ENCODE peak calls at places on chromosomes 1 and 21, in six cellular contexts. U is neuronal stem cell, Y is trophoblast cell, L is H9, J is H1, O is mesenchymal stem cell. W is an unnamed sample.

GRCh38 chr1:145918992-145919939 is 749 bp upstream of the PEX11B start:
- DNase-seq in J (peak), Y (peak), O (peak), L (peak), U (peak), W (peak)

GRCh38 chr21:27693376-27693775 is 726.5 kb upstream of the ADAMTS5 start:
- DNase-seq in U (no peak), J (no peak), O (peak), L (no peak), Y (no peak), W (peak)

GRCh38 chr21:15415541-15416261 is 314.1 kb upstream of the USP25 start:
- DNase-seq in Y (no peak), J (no peak), L (no peak), O (no peak), U (no peak), W (no peak)

GRCh38 chr1:8395433-8395866 is 77.5 kb downstream of the SLC45A1 start:
- DNase-seq in J (no peak), Y (no peak), L (no peak), O (peak), U (no peak), W (no peak)

GRCh38 chr1:154459044-154459443 is 43.0 kb upstream of the TDRD10 start:
- DNase-seq in O (no peak), L (no peak), J (no peak), Y (no peak), U (no peak), W (no peak)

GRCh38 chr1:27122652-27123051 is 32.3 kb downstream of the SLC9A1 start:
- DNase-seq in O (peak), U (no peak), Y (no peak), L (no peak), J (no peak), W (peak)

GRCh38 chr1:231674575-231674974 is 48.0 kb downstream of the DISC1 start:
- DNase-seq in U (no peak), O (no peak), L (no peak), Y (no peak), J (no peak), W (no peak)

GRCh38 chr1:113178522-113178921 is 105.5 kb downstream of the LRIG2 start:
- DNase-seq in J (no peak), O (peak), L (no peak), U (no peak), Y (no peak), W (no peak)

GRCh38 chr21:40507978-40508377 is 339.0 kb downstream of the DSCAM start:
- DNase-seq in O (no peak), U (no peak), J (no peak), Y (no peak), L (no peak), W (peak)

GRCh38 chr1:115065021-115065420 is 24.3 kb downstream of the TSPAN2 start:
- DNase-seq in L (no peak), J (no peak), Y (no peak), O (no peak), U (no peak), W (no peak)

GRCh38 chr1:60596791-60597748 is 485.3 kb upstream of the NFIA start:
- DNase-seq in J (no peak), L (no peak), U (no peak), O (no peak), Y (no peak), W (no peak)

GRCh38 chr1:36673207-36673606 is 190.5 kb upstream of the CSF3R start:
- DNase-seq in L (no peak), U (peak), J (no peak), Y (no peak), O (no peak), W (no peak)

GRCh38 chr1:235054961-235055360 is 73.7 kb downstream of the TOMM20 start:
- DNase-seq in J (no peak), Y (peak), U (no peak), O (no peak), L (no peak), W (no peak)

GRCh38 chr1:8989821-8990220 is 36.4 kb downstream of the SLC2A7 start:
- DNase-seq in L (no peak), Y (peak), J (no peak), U (no peak), O (peak), W (no peak)

GRCh38 chr1:108881369-108881768 is 4.6 kb downstream of the GPSM2 start:
- DNase-seq in O (peak), Y (no peak), U (no peak), L (no peak), J (no peak), W (peak)

GRCh38 chr1:43172532-43172972 is 422 bp downstream of the CFAP57 start:
- DNase-seq in O (peak), J (no peak), Y (peak), L (peak), U (peak), W (peak)

GRCh38 chr1:44284184-44284583 is 70.9 kb downstream of the ERI3 start:
- DNase-seq in O (no peak), Y (no peak), J (no peak), L (no peak), U (no peak), W (no peak)

GRCh38 chr1:44511363-44511762 is 106.3 kb downstream of the RNF220 start:
- DNase-seq in L (no peak), U (no peak), O (no peak), J (no peak), Y (no peak), W (no peak)

GRCh38 chr1:161039546-161039945 is 782 bp upstream of the TSTD1 start:
- DNase-seq in U (no peak), J (no peak), Y (no peak), O (no peak), L (no peak), W (no peak)

GRCh38 chr1:10286244-10286643 is 75.9 kb downstream of the KIF1B start:
- DNase-seq in O (peak), Y (no peak), L (no peak), U (no peak), J (no peak), W (peak)

GRCh38 chr21:17660862-17661261 is 48.2 kb upstream of the BTG3 start:
- DNase-seq in Y (no peak), L (no peak), U (no peak), O (no peak), J (no peak), W (no peak)

GRCh38 chr1:85465099-85465790 is at the start of gene DDAH1:
- DNase-seq in O (peak), J (peak), U (no peak), Y (peak), L (peak), W (peak)

GRCh38 chr1:239428311-239428710 is 41.9 kb downstream of the CHRM3 start:
- DNase-seq in L (no peak), O (no peak), U (no peak), Y (no peak), J (no peak), W (no peak)

GRCh38 chr21:33070921-33071877 is 1.3 kb downstream of the OLIG1 start:
- DNase-seq in Y (no peak), L (peak), O (peak), U (no peak), J (peak), W (no peak)

GRCh38 chr1:40438391-40439015 is 11.8 kb upstream of the ZFP69B start:
- DNase-seq in O (peak), L (no peak), U (no peak), J (no peak), Y (peak), W (peak)

GRCh38 chr1:240055978-240056772 is 35.5 kb upstream of the FMN2 start:
- DNase-seq in Y (no peak), J (no peak), L (no peak), U (no peak), O (no peak), W (no peak)

GRCh38 chr1:244326757-244327156 is 125.0 kb downstream of the ADSS2 start:
- DNase-seq in J (no peak), U (no peak), Y (no peak), O (no peak), L (peak), W (no peak)
- H4K91ac ChIP-seq in J (no peak), U (no peak), Y (no peak), O (no peak), L (no peak), W (no peak)

GRCh38 chr1:193265716-193266115 is 79.3 kb upstream of the B3GALT2 start:
- DNase-seq in J (no peak), Y (no peak), L (no peak), O (no peak), U (no peak), W (no peak)
- H4K91ac ChIP-seq in J (no peak), Y (no peak), L (no peak), O (no peak), U (no peak), W (no peak)

DNA sequence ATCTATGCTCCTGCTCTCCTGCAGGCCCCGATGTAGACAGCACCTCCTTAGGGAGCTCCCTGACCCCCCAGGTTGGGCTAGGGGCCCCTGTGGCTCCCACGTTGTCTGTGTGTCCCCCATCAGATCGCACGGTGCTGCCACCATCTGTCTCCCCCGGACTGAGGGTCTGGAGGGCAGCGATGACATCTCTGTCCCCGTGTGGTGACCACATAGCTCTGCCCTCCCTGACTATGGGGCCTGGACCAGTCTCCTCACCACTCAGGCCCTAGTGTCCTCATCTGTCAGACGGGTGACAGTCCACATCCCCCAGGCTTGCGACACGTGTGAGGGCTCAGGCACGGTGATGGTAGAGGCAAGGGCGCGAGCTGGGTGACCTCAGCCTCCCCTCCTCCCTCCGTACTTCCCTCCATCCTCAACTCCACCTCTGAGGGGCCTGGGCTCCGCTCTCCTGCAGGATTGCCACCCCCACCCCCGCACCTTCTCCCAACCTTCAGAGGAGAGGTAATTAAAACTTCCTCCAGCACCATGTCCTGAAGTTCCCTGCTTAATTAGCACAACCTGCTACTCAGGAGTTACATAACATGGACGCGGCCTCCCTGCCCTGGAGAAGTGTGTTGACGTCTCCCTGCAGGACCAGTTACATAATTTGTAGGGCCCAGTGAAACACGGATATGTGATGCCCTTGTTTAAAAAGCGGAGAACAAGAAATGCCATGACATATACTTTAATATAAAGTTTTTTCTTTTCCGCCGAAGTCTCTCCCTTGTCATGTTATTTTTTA is 288.2 kb downstream of the PTPRU start:
- DNase-seq in Y (no peak), U (no peak), J (peak), O (no peak), L (peak), W (no peak)
- H4K91ac ChIP-seq in Y (no peak), U (peak), J (no peak), O (no peak), L (no peak), W (no peak)

DNA sequence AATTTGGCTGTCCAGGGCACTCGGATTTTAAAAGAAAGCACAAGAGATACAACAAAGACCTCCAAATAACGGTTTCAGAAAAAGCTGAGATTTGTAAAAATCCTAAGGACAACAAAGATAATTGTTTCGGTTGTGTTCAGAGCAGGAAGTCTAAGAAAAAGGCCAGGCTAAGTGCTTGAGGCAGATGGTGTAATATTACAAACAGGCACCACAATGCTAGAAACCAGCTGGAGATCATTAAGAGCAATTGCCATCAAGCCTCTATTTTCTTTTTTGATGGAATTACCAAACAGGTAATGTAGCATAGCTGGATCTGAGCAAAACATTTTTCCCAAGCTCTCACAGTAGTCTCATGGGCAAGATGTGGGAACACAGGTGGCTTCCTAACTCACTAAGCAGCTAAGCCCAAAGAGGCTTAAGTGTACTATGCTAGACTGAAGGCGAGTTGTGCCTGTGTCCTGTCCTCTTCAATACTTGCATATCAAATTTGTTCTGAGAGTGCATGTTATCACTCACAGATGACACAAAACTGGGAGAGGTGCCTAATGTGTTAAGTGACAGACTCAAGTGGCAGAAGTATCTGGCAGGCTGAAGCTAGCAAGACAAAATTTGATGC is 161.6 kb downstream of the GLUL start:
- DNase-seq in J (no peak), L (no peak), Y (no peak), U (peak), O (no peak), W (no peak)
- H4K91ac ChIP-seq in J (no peak), L (no peak), Y (no peak), U (no peak), O (no peak), W (no peak)

DNA sequence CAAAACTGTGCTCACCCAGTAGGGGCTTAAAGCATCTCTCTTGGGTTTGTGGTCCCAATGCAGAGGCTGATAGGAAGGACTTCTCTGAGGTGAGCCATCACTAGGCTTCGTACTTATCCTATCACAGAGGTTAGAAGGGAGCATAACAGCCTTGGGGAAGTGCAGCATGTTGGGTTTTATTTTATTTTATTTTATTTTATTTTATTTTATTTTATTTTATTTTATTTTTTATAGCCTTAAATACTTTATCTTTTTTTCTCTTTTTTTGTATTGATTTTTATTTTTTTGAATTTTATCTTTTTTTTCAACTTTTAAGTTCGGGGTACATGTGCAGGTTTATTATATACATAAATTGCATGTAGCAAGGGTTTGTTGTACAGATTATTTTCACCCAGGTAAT is 48.9 kb upstream of the LPGAT1 start:
- DNase-seq in J (no peak), L (no peak), U (no peak), Y (no peak), O (no peak), W (no peak)
- H4K91ac ChIP-seq in J (no peak), L (no peak), U (no peak), Y (no peak), O (no peak), W (no peak)

GRCh38 chr1:18192182-18192581 is 84.6 kb downstream of the IGSF21 start:
- DNase-seq in J (no peak), O (no peak), Y (no peak), L (no peak), U (no peak), W (no peak)

GRCh38 chr1:18191868-18192155 is 84.2 kb downstream of the IGSF21 start:
- DNase-seq in U (no peak), L (no peak), O (no peak), Y (no peak), J (no peak), W (no peak)

GRCh38 chr1:18192974-18193373 is 85.4 kb downstream of the IGSF21 start:
- DNase-seq in O (no peak), J (no peak), Y (no peak), U (no peak), L (no peak), W (no peak)

GRCh38 chr1:18190598-18190997 is 83.0 kb downstream of the IGSF21 start:
- DNase-seq in Y (no peak), J (no peak), U (no peak), O (no peak), L (no peak), W (no peak)

DNA sequence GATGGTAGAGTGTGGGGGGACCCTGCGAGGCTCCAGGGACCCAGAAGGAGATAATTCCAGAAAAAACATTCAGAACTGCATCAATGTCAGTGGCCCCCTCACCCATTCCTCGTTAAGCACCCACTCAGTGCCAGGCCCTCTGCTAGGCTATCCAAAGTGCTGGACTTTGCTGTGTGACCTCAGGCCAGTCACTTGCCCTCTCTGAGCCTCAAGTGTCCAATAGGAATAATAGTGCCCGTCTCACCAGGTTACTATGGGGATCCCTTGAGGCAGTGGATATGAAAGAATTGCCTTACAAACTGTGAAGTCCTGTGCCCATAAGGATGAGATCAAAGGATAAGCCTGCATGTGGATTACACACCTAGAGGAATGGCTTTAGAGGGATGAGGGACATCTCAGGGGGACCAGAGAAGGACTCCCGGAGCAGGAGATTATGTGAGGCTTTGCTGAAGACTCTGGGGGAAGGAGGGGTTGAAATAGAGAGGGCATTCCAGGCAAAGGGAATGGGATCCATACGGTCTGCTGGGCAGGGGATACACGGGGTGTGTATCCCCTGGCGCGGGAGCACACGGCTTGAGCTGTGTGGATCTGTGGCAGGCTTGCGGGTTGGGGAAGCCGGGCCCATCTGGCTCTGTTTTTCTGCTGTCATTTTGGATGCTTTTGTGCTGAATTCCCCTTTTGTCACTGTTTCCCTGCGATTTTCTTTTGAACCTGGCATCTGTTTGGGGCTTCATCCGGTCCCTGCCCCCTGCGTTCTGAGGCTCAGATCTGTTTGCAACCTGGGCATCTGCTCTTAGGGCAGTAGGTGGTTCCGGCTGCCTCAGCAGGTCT is 83.7 kb downstream of the IGSF21 start:
- DNase-seq in U (no peak), L (no peak), J (no peak), O (no peak), Y (no peak), W (no peak)
- H4K91ac ChIP-seq in U (no peak), L (no peak), J (no peak), O (no peak), Y (no peak), W (no peak)

DNA sequence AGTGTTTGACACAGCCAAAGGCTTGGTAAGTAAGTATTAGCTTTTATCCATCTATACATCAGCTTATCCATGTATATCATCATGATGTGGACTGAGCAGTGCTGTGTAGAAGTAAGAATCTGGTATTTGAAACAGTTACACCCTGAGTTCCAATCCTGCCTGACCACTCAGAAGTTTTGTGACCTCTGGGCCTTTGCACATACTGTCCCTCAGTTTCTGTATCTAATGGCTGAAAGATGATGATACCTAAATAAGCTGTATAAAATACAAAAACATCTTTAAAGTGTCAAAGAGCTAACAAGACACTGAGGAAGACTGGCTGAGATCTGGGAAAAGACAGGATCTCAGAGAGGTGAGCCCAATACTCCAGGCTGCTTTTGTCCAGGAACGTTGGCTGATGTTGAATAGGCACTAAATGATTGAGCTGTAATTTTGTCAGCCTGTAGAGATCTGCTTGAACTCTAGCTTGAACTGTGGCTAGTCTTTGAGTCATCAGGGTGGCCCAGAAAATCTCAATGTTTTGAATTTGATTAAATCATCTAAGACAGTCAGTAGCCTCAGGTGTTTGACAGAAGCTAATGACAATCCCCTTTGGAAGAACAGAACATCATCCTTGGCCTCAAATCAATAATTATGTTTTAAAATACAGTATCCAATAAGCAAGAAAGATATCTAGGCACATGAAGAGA is 20.2 kb upstream of the OTUD3 start:
- DNase-seq in J (no peak), U (no peak), Y (no peak), L (no peak), O (no peak), W (no peak)
- H4K91ac ChIP-seq in J (no peak), U (no peak), Y (no peak), L (no peak), O (no peak), W (no peak)

GRCh38 chr1:56461158-56462127 is 117.9 kb downstream of the PLPP3 start:
- DNase-seq in O (no peak), Y (no peak), L (peak), J (no peak), U (no peak), W (no peak)

GRCh38 chr1:56462209-56462608 is 117.2 kb downstream of the PLPP3 start:
- DNase-seq in L (no peak), O (no peak), Y (no peak), J (no peak), U (no peak), W (no peak)

GRCh38 chr1:56456426-56457101 is 122.8 kb downstream of the PLPP3 start:
- DNase-seq in Y (peak), J (no peak), L (no peak), U (no peak), O (peak), W (peak)

GRCh38 chr1:56457767-56458375 is 121.5 kb downstream of the PLPP3 start:
- DNase-seq in O (no peak), J (no peak), Y (no peak), U (no peak), L (no peak), W (no peak)

GRCh38 chr1:56459260-56459659 is 120.1 kb downstream of the PLPP3 start:
- DNase-seq in J (no peak), Y (no peak), O (no peak), L (no peak), U (no peak), W (no peak)
- H4K91ac ChIP-seq in J (no peak), Y (no peak), O (no peak), L (no peak), U (no peak), W (no peak)

W was measured in IMR-90.